ENCODE peak calls at places on chromosome 10, in nine cellular contexts. Z is adrenal gland; B is CD8-positive, alpha-beta memory T cell; A is mesendoderm; K is upper lobe of right lung; I is CD4-positive, alpha-beta memory T cell; Y is hepatocyte; N is SK-N-SH; O is lower lobe of right lung. P is an unnamed sample.

GRCh38 chr10:75334720-75335119 is 66.8 kb downstream of the ZNF503 start:
- DNase-seq in Z (no peak), N (no peak), B (no peak), K (no peak), Y (no peak), A (no peak), I (no peak), O (no peak), P (no peak)

GRCh38 chr10:10796774-10797415 is 220.8 kb upstream of the CELF2 start:
- DNase-seq in N (no peak), O (no peak), Y (peak; percentile 41), K (no peak), A (peak; percentile 73), B (no peak), I (no peak), Z (no peak), P (no peak)

GRCh38 chr10:104577861-104578480 is 63.1 kb upstream of the SORCS3 start:
- DNase-seq in O (no peak), Z (no peak), K (no peak), N (no peak), A (peak; percentile 74), Y (no peak), I (no peak), B (no peak), P (no peak)

GRCh38 chr10:113991091-113991860 is 52.4 kb upstream of the ADRB1 start:
- DNase-seq in I (no peak), B (no peak), K (no peak), Z (no peak), N (no peak), A (no peak), Y (no peak), O (no peak), P (no peak)

GRCh38 chr10:35641430-35642015 is 573 bp downstream of the FZD8 start:
- DNase-seq in Z (peak; percentile 26), B (no peak), K (no peak), Y (peak; percentile 65), A (no peak), I (peak; percentile 4), N (peak; percentile 62), O (no peak), P (no peak)

GRCh38 chr10:3154661-3155060 is 17.9 kb downstream of the PITRM1 start:
- DNase-seq in Z (no peak), O (no peak), I (no peak), K (peak; percentile 32), N (no peak), Y (no peak), B (no peak), A (no peak), P (no peak)

GRCh38 chr10:121734517-121735137 is 136.4 kb upstream of the FGFR2 start:
- DNase-seq in N (peak; percentile 70), Z (peak; percentile 33), K (no peak), I (no peak), B (no peak), A (no peak), O (no peak), Y (peak; percentile 45), P (no peak)

GRCh38 chr10:116080553-116080952 is 192.5 kb downstream of the GFRA1 start:
- DNase-seq in Z (no peak), O (no peak), Y (no peak), K (no peak), B (no peak), N (no peak), I (no peak), A (peak; percentile 98), P (no peak)

GRCh38 chr10:84267503-84268126 is 22.8 kb downstream of the RGR start:
- DNase-seq in Z (peak; percentile 58), N (no peak), O (peak; percentile 67), I (peak; percentile 43), Y (peak; percentile 58), A (peak; percentile 78), B (peak; percentile 35), K (no peak), P (no peak)

GRCh38 chr10:28393956-28394568 is 91.2 kb upstream of the MPP7 start:
- DNase-seq in B (peak; percentile 47), N (peak; percentile 69), Y (peak; percentile 80), I (peak; percentile 61), Z (peak; percentile 72), K (peak; percentile 68), A (peak; percentile 89), O (peak; percentile 65), P (peak; percentile 34)

GRCh38 chr10:17001961-17002749 is 127.5 kb downstream of the CUBN start:
- DNase-seq in N (no peak), Z (no peak), Y (no peak), I (peak; percentile 65), O (no peak), A (peak; percentile 63), K (no peak), B (peak; percentile 24), P (peak; percentile 58)

GRCh38 chr10:35347899-35348608 is 11.7 kb downstream of the CCNY start:
- DNase-seq in Z (no peak), K (no peak), O (no peak), N (no peak), A (no peak), I (no peak), B (no peak), Y (no peak), P (no peak)

GRCh38 chr10:329361-330099 is 194.3 kb downstream of the ZMYND11 start:
- DNase-seq in B (no peak), Y (peak; percentile 92), O (peak; percentile 65), A (peak; percentile 54), K (peak; percentile 68), I (no peak), N (no peak), Z (peak; percentile 89), P (peak; percentile 88)

GRCh38 chr10:73917566-73918305 is 6.8 kb downstream of the PLAU start:
- DNase-seq in B (no peak), K (no peak), N (no peak), Y (no peak), I (no peak), A (no peak), O (no peak), Z (no peak), P (no peak)

GRCh38 chr10:50473756-50474155 is 150.0 kb downstream of the SGMS1 start:
- DNase-seq in Y (no peak), K (no peak), I (no peak), A (no peak), N (no peak), Z (no peak), B (no peak), O (no peak), P (no peak)

GRCh38 chr10:30386801-30387588 is 37.9 kb upstream of the MTPAP start:
- DNase-seq in K (no peak), Z (no peak), N (no peak), A (no peak), O (no peak), Y (no peak), I (no peak), B (no peak), P (no peak)

GRCh38 chr10:73859441-73860049 is 14.8 kb downstream of the CAMK2G start:
- DNase-seq in Y (no peak), A (no peak), N (no peak), I (peak; percentile 48), O (no peak), Z (no peak), B (peak; percentile 31), K (no peak), P (no peak)

GRCh38 chr10:127690176-127690575 is 46.8 kb upstream of the FOXI2 start:
- DNase-seq in I (no peak), Y (no peak), N (no peak), O (no peak), K (no peak), A (peak; percentile 63), Z (no peak), B (no peak), P (no peak)

GRCh38 chr10:127699311-127699710 is 37.7 kb upstream of the FOXI2 start:
- DNase-seq in A (peak; percentile 57), N (no peak), K (no peak), O (no peak), I (no peak), Y (no peak), Z (no peak), B (no peak), P (no peak)

GRCh38 chr10:127695431-127695830 is 41.6 kb upstream of the FOXI2 start:
- DNase-seq in Y (no peak), Z (no peak), K (no peak), N (no peak), B (no peak), I (no peak), A (peak; percentile 68), O (no peak), P (no peak)

GRCh38 chr10:127694580-127695193 is 42.3 kb upstream of the FOXI2 start:
- DNase-seq in Y (peak; percentile 57), K (peak; percentile 84), O (peak; percentile 66), B (no peak), I (no peak), N (peak; percentile 65), Z (peak; percentile 30), A (peak; percentile 89), P (no peak)
- H3K27me3 ChIP-seq in Y (peaks cover 2% of the 10 kb centered on the region), K (no peaks in the 10 kb centered on the region), O (peaks cover 3% of the 10 kb centered on the region), B (no peaks in the 10 kb centered on the region), I (no peaks in the 10 kb centered on the region), N (no peaks in the 10 kb centered on the region), Z (no peaks in the 10 kb centered on the region), A (no peaks in the 10 kb centered on the region), P (no peaks in the 10 kb centered on the region)

DNA sequence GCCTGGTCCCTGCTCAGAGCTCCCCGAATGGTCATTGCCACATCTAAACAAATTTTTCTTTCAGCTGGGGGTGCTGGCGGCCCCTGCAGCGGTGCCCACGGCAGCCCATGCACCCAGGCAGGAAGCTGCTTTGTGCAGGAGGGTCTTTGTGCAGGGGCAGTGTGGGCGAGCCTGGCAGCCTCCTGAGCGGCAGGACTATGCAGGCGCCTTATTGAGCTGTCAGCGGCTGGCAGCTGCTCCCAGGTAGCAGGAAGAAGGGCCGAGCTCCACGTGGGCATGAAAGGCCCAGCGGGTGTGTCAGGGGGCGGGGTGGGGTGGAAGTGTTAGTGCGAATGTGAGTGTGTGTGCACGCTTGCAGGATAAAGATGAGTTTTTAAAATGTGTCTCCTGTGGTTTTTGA is 83.7 kb downstream of the LHPP start:
- DNase-seq in Z (no peak), N (no peak), B (no peak), K (no peak), O (no peak), I (no peak), A (no peak), Y (no peak), P (no peak)
- H3K4me3 ChIP-seq in Z (no peak overlapping the region), N (no peak overlapping the region), B (no peak overlapping the region), K (no peak overlapping the region), O (no peak overlapping the region), I (no peak overlapping the region), A (no peak overlapping the region), Y (no peak overlapping the region), P (no peak overlapping the region)

GRCh38 chr10:102813734-102814455 is 23.3 kb downstream of the CYP17A1 start:
- DNase-seq in A (no peak), Y (peak; percentile 84), B (no peak), Z (peak; percentile 59), O (no peak), I (no peak), N (no peak), K (no peak), P (no peak)
- H3K27ac ChIP-seq in A (no peak overlapping the region), Y (peak overlapping the region; percentile 95), B (no peak overlapping the region), Z (peak overlapping the region; percentile 77), O (peak overlapping the region; percentile 90), I (no peak overlapping the region), N (no peak overlapping the region), K (peak overlapping the region; percentile 42), P (peak overlapping the region; percentile 31)

GRCh38 chr10:22317771-22318565 is 1.8 kb downstream of the COMMD3 start:
- DNase-seq in I (no peak), K (no peak), N (no peak), A (peak; percentile 52), Z (no peak), Y (no peak), B (no peak), O (no peak), P (no peak)
- H3K27me3 ChIP-seq in I (no peaks in the 10 kb centered on the region), K (no peaks in the 10 kb centered on the region), N (peaks cover 11% of the 10 kb centered on the region), A (peaks cover 19% of the 10 kb centered on the region), Z (no peaks in the 10 kb centered on the region), Y (peaks cover 23% of the 10 kb centered on the region), B (peaks cover 14% of the 10 kb centered on the region), O (no peaks in the 10 kb centered on the region), P (peaks cover 11% of the 10 kb centered on the region)

P was measured in AG04450.